ENCODE peak calls at places on chromosomes 11 and 22, in four cellular contexts. One of them, this sample, is unnamed.

GRCh38 chr22:32053165-32053755 is 10.2 kb downstream of the SLC5A1 start:
- DNase-seq in GM23338: no peak
- DNase-seq in GM12891: no peak
- DNase-seq in SK-N-SH: no peak
- DNase-seq in this sample: no peak

GRCh38 chr22:19765477-19766234 is 5.1 kb downstream of the TBX1 start:
- DNase-seq in GM23338: peak
- DNase-seq in SK-N-SH: no peak
- DNase-seq in GM12891: no peak
- DNase-seq in this sample: no peak

GRCh38 chr22:32994921-32995320 is 63.3 kb downstream of the SYN3 start:
- DNase-seq in GM23338: peak
- DNase-seq in SK-N-SH: peak
- DNase-seq in GM12891: no peak
- DNase-seq in this sample: no peak

GRCh38 chr11:67563354-67564114 is 20.1 kb upstream of the GSTP1 start:
- DNase-seq in GM23338: no peak
- DNase-seq in SK-N-SH: no peak
- DNase-seq in GM12891: no peak
- DNase-seq in this sample: peak

GRCh38 chr11:1060885-1061616 is 13.6 kb upstream of the MUC2 start:
- DNase-seq in GM23338: no peak
- DNase-seq in SK-N-SH: no peak
- DNase-seq in GM12891: no peak
- DNase-seq in this sample: peak

GRCh38 chr11:40274017-40274416 is 1185.4 kb downstream of the LRRC4C start:
- DNase-seq in SK-N-SH: no peak
- DNase-seq in GM12891: no peak
- DNase-seq in GM23338: no peak
- DNase-seq in this sample: peak

GRCh38 chr22:39897841-39898240 is 3.0 kb upstream of the GRAP2 start:
- DNase-seq in SK-N-SH: no peak
- DNase-seq in GM23338: no peak
- DNase-seq in GM12891: no peak
- DNase-seq in this sample: no peak

GRCh38 chr22:50027639-50028537 is 15.3 kb upstream of the IL17REL start:
- DNase-seq in GM23338: no peak
- DNase-seq in GM12891: no peak
- DNase-seq in SK-N-SH: peak
- DNase-seq in this sample: no peak

GRCh38 chr11:96051820-96052219 is 127.9 kb upstream of the MTMR2 start:
- DNase-seq in GM23338: no peak
- DNase-seq in GM12891: no peak
- DNase-seq in SK-N-SH: no peak
- DNase-seq in this sample: no peak

GRCh38 chr22:28438183-28438778 is 241.4 kb downstream of the TTC28 start:
- DNase-seq in GM12891: no peak
- DNase-seq in SK-N-SH: no peak
- DNase-seq in GM23338: no peak
- DNase-seq in this sample: no peak

GRCh38 chr22:26464312-26464711 is 19.3 kb downstream of the HPS4 start:
- DNase-seq in GM12891: no peak
- DNase-seq in SK-N-SH: no peak
- DNase-seq in GM23338: no peak
- DNase-seq in this sample: peak

GRCh38 chr11:65354265-65355012 is at the start of gene TIGD3:
- DNase-seq in GM12891: peak
- DNase-seq in GM23338: peak
- DNase-seq in SK-N-SH: peak
- DNase-seq in this sample: peak

GRCh38 chr11:17986711-17987220 is 26.1 kb downstream of the SERGEF start:
- DNase-seq in GM12891: no peak
- DNase-seq in GM23338: no peak
- DNase-seq in SK-N-SH: no peak
- DNase-seq in this sample: no peak

GRCh38 chr11:92180664-92181251 is 43.9 kb upstream of the FAT3 start:
- DNase-seq in SK-N-SH: no peak
- DNase-seq in GM23338: peak
- DNase-seq in GM12891: no peak
- DNase-seq in this sample: no peak

GRCh38 chr11:44893250-44894216 is 57.1 kb downstream of the TP53I11 start:
- DNase-seq in GM23338: no peak
- DNase-seq in GM12891: no peak
- DNase-seq in SK-N-SH: peak
- DNase-seq in this sample: no peak

DNA sequence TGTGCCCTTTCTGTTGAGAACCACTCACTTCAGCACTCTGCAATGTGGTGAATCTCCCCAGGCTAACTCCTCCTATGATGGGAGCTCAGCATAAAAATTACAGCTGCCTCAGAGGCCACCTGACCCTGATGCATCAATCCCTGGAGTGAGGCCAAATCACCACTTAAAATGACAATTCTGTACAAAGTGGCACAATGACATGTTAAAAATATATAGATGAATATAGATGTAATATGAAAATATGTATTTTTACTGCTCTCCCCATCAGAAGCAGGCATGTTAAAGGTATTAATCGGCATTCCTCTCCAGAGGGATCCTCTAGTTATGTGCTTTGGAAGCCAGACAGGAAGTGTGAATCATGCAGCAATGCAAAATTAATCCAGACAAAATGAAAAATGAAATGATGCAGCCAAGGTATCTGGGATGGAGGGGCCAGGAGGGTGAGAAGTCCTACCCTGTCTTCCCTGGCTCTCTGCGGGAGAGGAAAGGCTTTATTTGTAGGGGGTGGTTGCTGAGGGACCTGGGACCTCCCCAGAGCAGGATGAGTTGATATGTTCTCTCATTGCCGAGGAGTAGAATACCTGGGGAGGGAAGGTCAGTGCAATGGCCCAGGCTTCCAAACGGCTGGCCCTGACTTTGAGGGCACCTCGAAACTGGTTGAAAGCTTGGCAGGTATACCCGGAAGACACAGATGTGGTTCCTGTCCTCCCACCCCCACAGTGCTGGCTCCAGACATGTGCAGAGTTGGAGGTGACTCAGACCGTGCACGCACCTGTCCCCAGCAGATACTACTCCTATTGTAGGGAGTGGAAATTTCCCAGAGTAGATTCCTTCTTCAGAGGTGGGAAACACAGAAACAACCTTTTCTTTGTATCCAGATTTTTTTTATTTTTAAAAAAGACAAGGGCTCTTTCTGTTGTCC is 347.9 kb upstream of the NCAM1 start:
- DNase-seq in SK-N-SH: peak
- DNase-seq in GM23338: no peak
- DNase-seq in GM12891: no peak
- DNase-seq in this sample: peak
- TF ChIP-seq POLR2AphosphoS5 in SK-N-SH: peak
- TF ChIP-seq POLR2AphosphoS5 in GM23338: no peak
- TF ChIP-seq POLR2AphosphoS5 in GM12891: no peak
- TF ChIP-seq POLR2AphosphoS5 in this sample: no peak

GRCh38 chr22:37782340-37783168 is 25.2 kb upstream of the GCAT start:
- DNase-seq in SK-N-SH: no peak
- DNase-seq in GM23338: no peak
- DNase-seq in GM12891: no peak
- DNase-seq in this sample: peak

GRCh38 chr22:37778370-37779009 is 29.2 kb upstream of the GCAT start:
- DNase-seq in GM23338: no peak
- DNase-seq in GM12891: no peak
- DNase-seq in SK-N-SH: no peak
- DNase-seq in this sample: no peak

GRCh38 chr22:37784829-37785495 is 22.8 kb upstream of the GCAT start:
- DNase-seq in SK-N-SH: peak
- DNase-seq in GM23338: no peak
- DNase-seq in GM12891: no peak
- DNase-seq in this sample: no peak

GRCh38 chr22:37777122-37777687 is 30.5 kb upstream of the GCAT start:
- DNase-seq in SK-N-SH: no peak
- DNase-seq in GM12891: peak
- DNase-seq in GM23338: peak
- DNase-seq in this sample: no peak

GRCh38 chr22:37781434-37782059 is 26.2 kb upstream of the GCAT start:
- DNase-seq in SK-N-SH: no peak
- DNase-seq in GM12891: no peak
- DNase-seq in GM23338: peak
- DNase-seq in this sample: no peak
- TF ChIP-seq POLR2AphosphoS5 in SK-N-SH: no peak
- TF ChIP-seq POLR2AphosphoS5 in GM12891: no peak
- TF ChIP-seq POLR2AphosphoS5 in GM23338: no peak
- TF ChIP-seq POLR2AphosphoS5 in this sample: no peak

GRCh38 chr11:10798330-10798980 is 10.3 kb downstream of the EIF4G2 start:
- DNase-seq in SK-N-SH: no peak
- DNase-seq in GM12891: no peak
- DNase-seq in GM23338: no peak
- DNase-seq in this sample: no peak

GRCh38 chr11:10797561-10797960 is 11.2 kb downstream of the EIF4G2 start:
- DNase-seq in GM12891: no peak
- DNase-seq in GM23338: no peak
- DNase-seq in SK-N-SH: no peak
- DNase-seq in this sample: no peak

GRCh38 chr11:10793470-10794255 is 15.1 kb downstream of the EIF4G2 start:
- DNase-seq in GM23338: no peak
- DNase-seq in GM12891: no peak
- DNase-seq in SK-N-SH: no peak
- DNase-seq in this sample: no peak

GRCh38 chr11:10792385-10793068 is 16.2 kb downstream of the EIF4G2 start:
- DNase-seq in SK-N-SH: peak
- DNase-seq in GM12891: peak
- DNase-seq in GM23338: peak
- DNase-seq in this sample: peak

GRCh38 chr11:10796191-10796590 is 12.5 kb downstream of the EIF4G2 start:
- DNase-seq in SK-N-SH: no peak
- DNase-seq in GM23338: no peak
- DNase-seq in GM12891: no peak
- DNase-seq in this sample: no peak
- TF ChIP-seq POLR2AphosphoS5 in SK-N-SH: peak
- TF ChIP-seq POLR2AphosphoS5 in GM23338: peak
- TF ChIP-seq POLR2AphosphoS5 in GM12891: peak
- TF ChIP-seq POLR2AphosphoS5 in this sample: peak

DNA sequence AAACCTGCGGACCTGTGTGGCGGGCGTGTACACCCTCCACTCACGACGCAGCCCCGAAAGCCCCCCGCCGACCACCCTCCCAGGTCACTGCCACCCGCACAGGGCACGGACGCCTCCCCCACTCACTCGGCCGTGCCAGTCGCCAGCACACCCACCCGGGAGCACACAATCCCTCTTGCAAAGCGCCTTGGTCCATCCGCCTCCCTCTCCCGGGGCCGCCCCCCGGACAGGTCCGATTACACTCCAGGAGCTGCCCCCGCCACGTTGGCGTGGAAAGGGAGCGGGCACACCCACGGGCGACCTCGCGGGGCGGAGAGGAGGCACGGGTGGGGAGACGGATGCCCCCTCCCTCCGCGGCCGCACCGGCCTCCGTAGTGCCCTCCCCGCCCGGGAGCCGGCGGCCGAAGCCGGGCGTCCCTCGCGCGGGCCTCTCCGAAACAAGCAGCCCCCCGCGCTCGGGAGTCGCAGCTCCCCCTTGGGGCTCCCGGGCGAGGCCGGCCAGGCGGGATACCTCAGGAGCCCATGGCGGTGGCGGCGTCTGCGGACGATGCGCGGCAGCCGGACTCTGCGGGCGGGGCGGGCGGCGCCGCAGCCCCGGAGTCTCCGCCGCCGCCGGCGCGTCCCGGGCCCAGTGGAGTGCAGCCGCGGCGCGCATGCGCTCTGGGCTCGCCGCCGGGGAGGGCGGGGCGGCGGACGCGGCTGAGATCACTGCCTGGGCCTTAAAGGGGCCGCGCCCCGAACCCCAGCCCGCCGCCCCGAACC is at the start of gene TMEM184B:
- DNase-seq in SK-N-SH: peak
- DNase-seq in GM23338: peak
- DNase-seq in GM12891: peak
- DNase-seq in this sample: peak
- TF ChIP-seq POLR2AphosphoS5 in SK-N-SH: no peak
- TF ChIP-seq POLR2AphosphoS5 in GM23338: peak
- TF ChIP-seq POLR2AphosphoS5 in GM12891: no peak
- TF ChIP-seq POLR2AphosphoS5 in this sample: peak

GRCh38 chr22:36301851-36302250 is 48.9 kb downstream of the APOL1 start:
- DNase-seq in SK-N-SH: no peak
- DNase-seq in GM12891: no peak
- DNase-seq in GM23338: no peak
- DNase-seq in this sample: no peak
- TF ChIP-seq POLR2AphosphoS5 in SK-N-SH: no peak
- TF ChIP-seq POLR2AphosphoS5 in GM12891: no peak
- TF ChIP-seq POLR2AphosphoS5 in GM23338: no peak
- TF ChIP-seq POLR2AphosphoS5 in this sample: no peak

GRCh38 chr11:116042125-116042524 is 537.9 kb upstream of the CADM1 start:
- DNase-seq in SK-N-SH: no peak
- DNase-seq in GM23338: no peak
- DNase-seq in GM12891: no peak
- DNase-seq in this sample: no peak
- TF ChIP-seq POLR2AphosphoS5 in SK-N-SH: no peak
- TF ChIP-seq POLR2AphosphoS5 in GM23338: no peak
- TF ChIP-seq POLR2AphosphoS5 in GM12891: no peak
- TF ChIP-seq POLR2AphosphoS5 in this sample: no peak

DNA sequence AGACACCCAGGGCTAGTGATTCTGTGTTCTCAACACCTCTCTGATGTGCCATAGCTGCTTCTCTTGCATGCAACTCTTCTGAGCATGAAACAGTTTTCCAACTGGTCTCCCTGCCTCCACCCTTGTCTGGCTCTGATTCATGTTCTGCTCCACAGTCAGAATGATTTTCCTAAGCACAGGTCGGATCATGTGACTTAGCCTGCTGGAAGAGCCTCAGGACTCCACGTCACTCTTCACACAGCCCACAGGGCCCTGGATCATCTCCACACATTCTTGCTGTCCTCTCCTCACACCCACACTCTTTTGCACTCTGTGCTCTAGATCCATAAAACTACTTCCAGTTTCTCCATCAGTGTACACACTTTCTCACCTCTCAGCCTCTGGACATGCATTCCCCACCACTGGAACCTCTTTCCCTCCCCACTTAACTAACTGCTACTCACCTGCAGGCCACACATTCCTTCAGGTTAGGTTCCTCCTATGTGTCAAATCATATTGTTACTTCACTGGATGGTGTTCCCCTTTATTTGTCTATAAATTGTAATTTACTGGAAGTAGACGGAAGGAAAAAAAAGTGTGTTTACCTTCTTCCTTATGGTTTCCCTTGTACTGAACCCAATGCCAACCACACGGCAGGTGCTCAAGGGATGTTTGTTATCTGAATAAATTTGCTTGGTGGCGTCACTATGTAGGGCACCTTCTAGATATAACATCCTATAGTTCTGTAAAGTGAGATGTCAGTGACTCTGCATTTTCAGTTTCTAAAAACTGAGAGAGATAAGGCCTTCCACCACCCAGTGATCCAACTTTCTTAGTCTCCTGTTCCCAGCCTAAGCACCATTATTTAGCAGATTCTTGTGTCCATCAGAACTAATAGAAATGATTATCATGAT is 133.7 kb downstream of the ETS1 start:
- DNase-seq in SK-N-SH: no peak
- DNase-seq in GM23338: no peak
- DNase-seq in GM12891: no peak
- DNase-seq in this sample: no peak
- TF ChIP-seq POLR2AphosphoS5 in SK-N-SH: no peak
- TF ChIP-seq POLR2AphosphoS5 in GM23338: no peak
- TF ChIP-seq POLR2AphosphoS5 in GM12891: no peak
- TF ChIP-seq POLR2AphosphoS5 in this sample: no peak